ENCODE peak calls at places on chromosomes 5 and 9, in eight cellular contexts. M is BE2C; C is fibroblast of mammary gland; V is HFFc6; K is foreskin fibroblast; Z is dorsolateral prefrontal cortex; O is glutamatergic neuron; S is CD8-positive, alpha-beta T cell. R is an unnamed sample.

GRCh38 chr5:95620870-95621838 is 1.3 kb downstream of the GPR150 start:
- DNase-seq in Z (no peak), K (peak), M (peak), C (no peak), S (peak), V (no peak), O (peak), R (no peak)

GRCh38 chr5:110159202-110159601 is 469.5 kb downstream of the MAN2A1 start:
- DNase-seq in M (no peak), K (peak), V (no peak), S (no peak), Z (no peak), C (peak), O (no peak), R (no peak)

GRCh38 chr5:139495644-139496435 is 13.3 kb upstream of the STING1 start:
- DNase-seq in K (peak), Z (no peak), V (peak), S (no peak), M (no peak), C (peak), O (no peak), R (no peak)

GRCh38 chr5:42858709-42859108 is 47.0 kb upstream of the SELENOP start:
- DNase-seq in V (no peak), O (no peak), C (no peak), M (no peak), K (peak), Z (peak), S (no peak), R (no peak)

GRCh38 chr5:151022511-151023018 is 2.2 kb downstream of the GPX3 start:
- DNase-seq in V (no peak), S (no peak), C (peak), Z (no peak), K (no peak), M (no peak), O (no peak), R (no peak)

GRCh38 chr5:143359869-143360268 is 43.6 kb downstream of the NR3C1 start:
- DNase-seq in S (no peak), K (no peak), M (no peak), C (no peak), V (no peak), O (no peak), Z (no peak), R (no peak)

GRCh38 chr9:113711251-113711650 is 164.9 kb upstream of the ZNF618 start:
- DNase-seq in K (no peak), O (no peak), V (no peak), S (no peak), Z (no peak), M (no peak), C (no peak), R (no peak)

GRCh38 chr5:96649251-96649937 is 12.8 kb upstream of the CAST start:
- DNase-seq in C (peak), M (no peak), K (peak), S (no peak), O (no peak), V (no peak), Z (no peak), R (no peak)

GRCh38 chr9:110015759-110016158 is 192.2 kb downstream of the C9orf152 start:
- DNase-seq in K (peak), M (no peak), C (peak), O (no peak), Z (no peak), S (peak), V (peak), R (peak)

GRCh38 chr5:174312641-174313040 is 267.1 kb downstream of the NSG2 start:
- DNase-seq in Z (no peak), V (no peak), K (no peak), M (no peak), S (no peak), C (no peak), O (no peak), R (no peak)

GRCh38 chr5:120604898-120605297 is 140.8 kb downstream of the PRR16 start:
- DNase-seq in Z (no peak), V (peak), M (no peak), S (no peak), K (peak), C (peak), O (no peak), R (peak)

GRCh38 chr9:95286151-95286550 is 31.4 kb downstream of the FANCC start:
- DNase-seq in V (no peak), S (no peak), M (no peak), Z (no peak), C (peak), K (no peak), O (no peak), R (no peak)

GRCh38 chr5:100691545-100691944 is 156.4 kb downstream of the FAM174A start:
- DNase-seq in S (no peak), Z (no peak), M (no peak), K (peak), C (no peak), V (no peak), O (no peak), R (no peak)

GRCh38 chr5:14261856-14262611 is 118.9 kb downstream of the TRIO start:
- DNase-seq in O (no peak), V (no peak), Z (no peak), M (no peak), S (no peak), K (no peak), C (no peak), R (no peak)

GRCh38 chr9:16131269-16131668 is 578.4 kb downstream of the CCDC171 start:
- DNase-seq in O (no peak), K (peak), Z (no peak), V (peak), C (peak), S (no peak), M (no peak), R (no peak)

GRCh38 chr5:151357792-151358191 is 10.4 kb upstream of the SLC36A2 start:
- DNase-seq in O (no peak), S (no peak), C (peak), M (no peak), V (no peak), Z (no peak), K (no peak), R (no peak)

GRCh38 chr5:78405820-78406750 is 45.7 kb downstream of the SCAMP1 start:
- DNase-seq in M (no peak), Z (no peak), O (no peak), K (peak), S (no peak), C (peak), V (peak), R (no peak)

GRCh38 chr9:111000202-111000601 is 38.1 kb downstream of the LPAR1 start:
- DNase-seq in K (no peak), C (no peak), V (no peak), S (no peak), Z (peak), M (no peak), O (no peak), R (no peak)

GRCh38 chr5:173823274-173823644 is 64.9 kb upstream of the CPEB4 start:
- DNase-seq in K (no peak), Z (no peak), S (no peak), V (no peak), O (no peak), M (no peak), C (peak), R (no peak)

GRCh38 chr5:150175536-150175935 is 9.0 kb downstream of the CDX1 start:
- DNase-seq in O (no peak), C (peak), M (peak), V (peak), Z (no peak), S (no peak), K (peak), R (no peak)

GRCh38 chr9:131651160-131651559 is 88.7 kb downstream of the RAPGEF1 start:
- DNase-seq in M (no peak), Z (no peak), S (no peak), K (no peak), O (no peak), C (peak), V (no peak), R (no peak)

GRCh38 chr9:91001146-91001611 is 199.6 kb downstream of the SYK start:
- DNase-seq in S (no peak), O (no peak), V (peak), K (peak), C (peak), M (peak), Z (no peak), R (peak)

GRCh38 chr5:75933489-75933888 is 149.7 kb upstream of the SV2C start:
- DNase-seq in K (no peak), M (peak), Z (no peak), C (no peak), S (no peak), V (no peak), O (no peak), R (no peak)

GRCh38 chr5:37838152-37838932 is 1.5 kb downstream of the GDNF start:
- DNase-seq in S (no peak), K (peak), O (peak), V (no peak), Z (no peak), M (peak), C (peak), R (no peak)

GRCh38 chr5:137099651-137100050 is 399.5 kb downstream of the SPOCK1 start:
- DNase-seq in M (no peak), Z (no peak), V (no peak), C (no peak), O (no peak), S (no peak), K (no peak), R (no peak)

GRCh38 chr5:26003966-26004365 is 1034.4 kb downstream of the CDH9 start:
- DNase-seq in O (no peak), V (no peak), S (no peak), Z (no peak), M (peak), K (no peak), C (peak), R (no peak)

GRCh38 chr9:132244582-132245455 is 83.0 kb downstream of the NTNG2 start:
- DNase-seq in S (no peak), K (no peak), M (peak), C (no peak), V (no peak), Z (no peak), O (peak), R (no peak)

GRCh38 chr5:112329429-112330090 is 89.5 kb downstream of the EPB41L4A start:
- DNase-seq in Z (no peak), V (no peak), O (no peak), K (no peak), S (no peak), M (no peak), C (no peak), R (no peak)

GRCh38 chr9:131254107-131254491 is 22.2 kb downstream of the FAM78A start:
- DNase-seq in V (no peak), K (no peak), C (no peak), O (no peak), M (no peak), Z (peak), S (peak), R (no peak)

GRCh38 chr5:32132757-32133156 is 41.4 kb downstream of the GOLPH3 start:
- DNase-seq in C (no peak), M (no peak), V (no peak), K (no peak), Z (no peak), S (no peak), O (no peak), R (no peak)

GRCh38 chr5:127313847-127314473 is 23.4 kb downstream of the MEGF10 start:
- DNase-seq in V (peak), M (peak), S (peak), C (peak), K (peak), Z (peak), O (peak), R (no peak)

GRCh38 chr5:420632-421286 is 22.2 kb upstream of the EXOC3 start:
- DNase-seq in Z (no peak), C (no peak), M (no peak), O (no peak), V (no peak), K (no peak), S (no peak), R (no peak)

GRCh38 chr5:176662371-176663333 is 15.4 kb downstream of the TSPAN17 start:
- DNase-seq in K (no peak), V (no peak), C (no peak), Z (no peak), S (no peak), O (no peak), M (peak), R (no peak)

GRCh38 chr5:39371367-39371635 is 7.0 kb upstream of the C9 start:
- DNase-seq in V (no peak), S (no peak), M (no peak), K (no peak), O (no peak), Z (no peak), C (no peak), R (no peak)

GRCh38 chr5:94505327-94506080 is 112.9 kb downstream of the KIAA0825 start:
- DNase-seq in M (no peak), K (peak), Z (no peak), V (no peak), O (no peak), S (no peak), C (peak), R (no peak)

GRCh38 chr9:14316574-14317304 is 2.8 kb upstream of the NFIB start:
- DNase-seq in K (peak), C (no peak), S (no peak), Z (no peak), O (no peak), V (no peak), M (no peak), R (no peak)

GRCh38 chr9:12740845-12741244 is 34.0 kb upstream of the LURAP1L start:
- DNase-seq in O (no peak), C (peak), V (peak), S (no peak), Z (no peak), K (peak), M (no peak), R (no peak)

GRCh38 chr9:125558453-125559084 is 148.4 kb downstream of the MAPKAP1 start:
- DNase-seq in C (peak), O (peak), V (peak), S (peak), K (peak), M (peak), Z (peak), R (peak)

GRCh38 chr5:172920447-172920849 is 38.8 kb upstream of the RPL26L1 start:
- DNase-seq in O (no peak), V (peak), S (no peak), Z (no peak), C (peak), M (no peak), K (peak), R (peak)

DNA sequence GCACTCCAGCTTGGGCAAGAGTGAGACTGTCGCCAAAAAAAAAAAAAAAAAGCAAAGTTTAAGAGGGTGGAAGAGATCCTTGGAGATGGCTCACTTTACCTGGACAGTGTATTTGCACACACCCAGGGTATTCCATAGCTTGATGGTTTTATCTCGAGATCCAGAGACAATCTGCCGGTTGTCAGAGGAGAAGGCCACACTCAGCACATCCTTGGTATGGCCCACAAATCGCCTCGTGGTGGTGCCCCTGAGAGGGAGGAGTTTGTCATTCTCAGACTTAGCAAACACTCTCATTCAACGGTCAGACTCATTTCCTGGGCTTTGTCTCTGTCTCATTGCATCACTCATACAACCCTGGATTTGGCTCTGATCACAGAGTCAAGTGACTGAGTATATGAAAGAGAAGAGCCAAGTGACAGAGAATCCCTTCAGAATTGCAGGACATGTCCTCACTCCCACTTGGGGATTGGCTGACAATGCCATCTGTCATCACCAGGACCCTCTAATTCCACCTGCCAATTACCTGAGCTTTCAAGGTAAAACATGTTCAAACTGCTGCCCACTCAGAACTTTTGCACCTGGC is 2.2 kb downstream of the RACK1 start:
- DNase-seq in C (peak), S (peak), Z (no peak), O (no peak), M (no peak), K (peak), V (peak), R (no peak)
- TF ChIP-seq CTCF in C (peak), S (no peak), Z (no peak), O (no peak), M (no peak), K (no peak), V (peak), R (no peak)

GRCh38 chr9:2066312-2067273 is 51.4 kb downstream of the SMARCA2 start:
- DNase-seq in M (no peak), S (no peak), Z (no peak), V (peak), O (no peak), C (peak), K (peak), R (no peak)
- TF ChIP-seq CTCF in M (no peak), S (peak), Z (peak), V (peak), O (no peak), C (no peak), K (peak), R (no peak)

DNA sequence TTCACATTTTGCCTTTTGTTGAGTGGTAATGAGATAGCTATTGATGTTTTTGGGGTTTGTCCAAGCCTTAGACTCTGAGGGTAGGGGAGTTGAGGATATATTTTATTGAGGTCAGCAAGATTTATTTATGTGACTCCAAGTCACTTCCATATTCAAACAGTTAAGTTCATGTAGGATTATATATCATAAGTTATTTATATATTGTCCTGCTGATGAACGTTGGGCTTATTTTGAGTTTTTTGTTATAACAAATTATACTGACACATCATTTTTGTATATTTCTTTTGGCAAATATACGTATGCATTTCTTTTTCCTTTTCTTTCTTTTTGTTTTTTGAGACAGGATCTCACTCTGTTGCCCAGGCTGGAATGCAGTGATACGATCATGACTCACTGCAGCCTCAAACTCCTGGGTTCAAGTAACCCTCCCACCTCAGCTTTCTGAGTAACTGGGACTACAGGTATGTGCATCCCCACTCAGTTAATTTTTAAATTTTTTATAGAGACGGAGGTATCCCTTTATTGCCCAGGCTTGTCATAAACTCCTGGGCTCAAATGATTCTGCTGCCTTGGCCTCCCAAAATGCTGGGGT is 23.5 kb upstream of the IL12B start:
- DNase-seq in V (no peak), K (no peak), O (no peak), M (no peak), S (no peak), Z (no peak), C (no peak), R (no peak)
- TF ChIP-seq CTCF in V (no peak), K (no peak), O (no peak), M (no peak), S (no peak), Z (no peak), C (no peak), R (no peak)

GRCh38 chr5:140801494-140801841 is 611 bp downstream of the PCDHA3 start:
- DNase-seq in C (peak), S (no peak), K (peak), M (no peak), Z (no peak), O (no peak), V (no peak), R (no peak)
- TF ChIP-seq CTCF in C (peak), S (no peak), K (no peak), M (no peak), Z (peak), O (no peak), V (peak), R (peak)

GRCh38 chr5:67844937-67845336 is 370.6 kb upstream of the PIK3R1 start:
- DNase-seq in Z (no peak), O (no peak), K (no peak), S (no peak), M (no peak), V (no peak), C (no peak), R (no peak)

GRCh38 chr5:67842806-67843205 is 372.8 kb upstream of the PIK3R1 start:
- DNase-seq in O (peak), V (peak), S (no peak), K (peak), M (peak), Z (no peak), C (peak), R (no peak)
- TF ChIP-seq CTCF in O (peak), V (peak), S (no peak), K (peak), M (peak), Z (no peak), C (no peak), R (no peak)

DNA sequence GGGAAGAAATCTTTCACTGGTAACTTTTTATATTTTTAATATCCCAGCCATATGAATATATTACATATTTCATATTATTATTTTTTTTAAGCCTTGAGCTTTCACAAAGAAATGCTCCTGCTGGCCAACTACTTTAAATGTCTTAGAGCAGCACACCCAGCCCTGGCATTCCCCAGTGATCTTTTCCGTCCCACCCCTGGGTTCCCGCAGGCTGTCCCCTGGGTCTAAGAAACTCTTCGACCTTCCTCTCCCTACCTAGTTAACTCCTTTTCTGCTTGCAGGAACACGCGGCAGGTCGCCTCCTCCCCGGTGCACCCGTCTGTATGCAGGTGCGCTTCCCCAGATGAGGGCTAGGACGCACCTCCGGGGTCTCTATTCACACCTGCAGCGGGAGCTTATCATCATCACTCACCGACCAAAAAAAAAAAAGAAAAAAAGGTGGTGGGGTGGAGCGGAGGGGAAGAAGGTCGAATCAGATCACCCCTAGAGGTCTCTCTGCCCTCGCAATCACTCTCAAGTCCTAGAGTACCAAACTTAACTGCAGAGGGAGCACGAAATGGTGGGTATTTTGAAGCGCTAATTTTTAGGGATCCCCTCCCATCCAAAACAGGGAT is 696 bp downstream of the ZFP62 start:
- DNase-seq in V (no peak), C (peak), Z (no peak), S (peak), M (peak), O (no peak), K (peak), R (no peak)
- TF ChIP-seq CTCF in V (peak), C (peak), Z (no peak), S (peak), M (peak), O (peak), K (peak), R (peak)

GRCh38 chr9:75847085-75847484 is 43.4 kb upstream of the PCSK5 start:
- DNase-seq in S (no peak), Z (no peak), K (no peak), C (no peak), V (no peak), O (no peak), M (no peak), R (no peak)

GRCh38 chr9:75844321-75844720 is 46.2 kb upstream of the PCSK5 start:
- DNase-seq in S (no peak), M (no peak), K (no peak), O (no peak), Z (no peak), C (no peak), V (no peak), R (peak)
- TF ChIP-seq CTCF in S (no peak), M (no peak), K (no peak), O (no peak), Z (no peak), C (no peak), V (no peak), R (no peak)